ENCODE peak calls at places on chromosomes 3 and 15, in seven cellular contexts. P is HCT116, W is SK-N-SH, C is HepG2, M is H1, O is GM12878, X is K562. R is an unnamed sample.

GRCh38 chr15:48144889-48145288 is 24.1 kb downstream of the SLC24A5 start:
- DNase-seq in P (no peak), W (no peak), C (no peak), M (no peak), O (peak; percentile 16), X (no peak), R (no peak)

GRCh38 chr3:65060904-65061303 is 373.1 kb upstream of the ADAMTS9 start:
- DNase-seq in P (no peak), W (no peak), C (no peak), M (no peak), O (no peak), X (no peak), R (no peak)

GRCh38 chr15:56353119-56353518 is 12.1 kb upstream of the TEX9 start:
- DNase-seq in P (no peak), W (no peak), C (no peak), M (no peak), O (no peak), X (no peak), R (no peak)

GRCh38 chr3:172173316-172174271 is 134.2 kb downstream of the FNDC3B start:
- DNase-seq in P (no peak), W (no peak), C (no peak), M (no peak), O (no peak), X (no peak), R (no peak)

GRCh38 chr3:127390365-127391025 is 102.6 kb upstream of the PRR20G start:
- DNase-seq in P (no peak), W (no peak), C (no peak), M (no peak), O (no peak), X (no peak), R (no peak)

GRCh38 chr15:35481064-35481463 is 64.9 kb downstream of the DPH6 start:
- DNase-seq in P (no peak), W (no peak), C (no peak), M (no peak), O (no peak), X (no peak), R (no peak)

GRCh38 chr3:84974347-84974746 is 15.6 kb downstream of the CADM2 start:
- DNase-seq in P (no peak), W (no peak), C (peak; percentile 15), M (no peak), O (no peak), X (no peak), R (no peak)

GRCh38 chr3:170137971-170138370 is 43.6 kb downstream of the PHC3 start:
- DNase-seq in P (no peak), W (no peak), C (no peak), M (no peak), O (no peak), X (no peak), R (no peak)

GRCh38 chr3:13475871-13476590 is 4.1 kb upstream of the HDAC11 start:
- DNase-seq in P (no peak), W (no peak), C (peak; percentile 90), M (no peak), O (no peak), X (no peak), R (no peak)

GRCh38 chr3:124607163-124607562 is 123.1 kb upstream of the UMPS start:
- DNase-seq in P (no peak), W (no peak), C (peak; percentile 58), M (no peak), O (no peak), X (no peak), R (no peak)

GRCh38 chr3:185397676-185398075 is 34.7 kb downstream of the MAP3K13 start:
- DNase-seq in P (no peak), W (peak; percentile 46), C (no peak), M (no peak), O (no peak), X (no peak), R (no peak)
- TF ChIP-seq JUND in P (no peak), W (no peak), C (no peak), M (no peak), O (no peak), X (no peak), R (no peak)

GRCh38 chr3:112579697-112580096 is 17.9 kb downstream of the SLC35A5 start:
- DNase-seq in P (no peak), W (no peak), C (no peak), M (no peak), O (no peak), X (no peak), R (no peak)
- TF ChIP-seq JUND in P (no peak), W (no peak), C (no peak), M (no peak), O (no peak), X (no peak), R (no peak)

GRCh38 chr3:112546216-112546759 is 15.5 kb downstream of the ATG3 start:
- DNase-seq in P (no peak), W (no peak), C (no peak), M (no peak), O (no peak), X (no peak), R (no peak)
- TF ChIP-seq JUND in P (no peak), W (peak; percentile 53), C (no peak), M (no peak), O (no peak), X (no peak), R (no peak)

GRCh38 chr3:190811775-190812480 is 50.6 kb downstream of the GMNC start:
- DNase-seq in P (peak; percentile 67), W (peak; percentile 27), C (peak; percentile 54), M (peak; percentile 10), O (no peak), X (peak; percentile 23), R (peak; percentile 82)

GRCh38 chr3:190810957-190811356 is 51.5 kb downstream of the GMNC start:
- DNase-seq in P (no peak), W (no peak), C (no peak), M (no peak), O (no peak), X (no peak), R (no peak)

GRCh38 chr3:190807719-190808375 is 54.6 kb downstream of the GMNC start:
- DNase-seq in P (no peak), W (no peak), C (peak; percentile 2), M (no peak), O (no peak), X (no peak), R (peak; percentile 82)

DNA sequence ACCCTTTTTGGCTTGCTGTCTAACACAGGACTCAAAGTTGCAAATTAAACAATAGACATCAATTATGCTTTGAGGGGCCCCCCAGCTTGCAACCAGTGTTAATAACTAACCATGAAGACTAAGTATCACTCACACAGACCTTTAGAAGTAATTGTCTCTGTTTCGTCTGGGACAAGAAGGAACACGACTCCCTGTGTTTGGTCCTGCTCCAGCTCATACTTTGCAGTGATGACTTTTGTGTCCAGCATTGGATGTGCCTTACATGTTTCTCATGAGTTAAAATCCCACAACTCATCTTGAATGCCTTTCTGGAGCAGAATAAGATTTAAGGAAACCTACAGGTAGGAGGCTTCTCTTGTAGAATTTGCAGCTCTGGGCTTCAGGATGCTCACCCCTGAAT is 53.1 kb downstream of the GMNC start:
- DNase-seq in P (no peak), W (no peak), C (no peak), M (no peak), O (no peak), X (no peak), R (no peak)
- TF ChIP-seq JUND in P (no peak), W (no peak), C (no peak), M (no peak), O (no peak), X (no peak), R (no peak)

DNA sequence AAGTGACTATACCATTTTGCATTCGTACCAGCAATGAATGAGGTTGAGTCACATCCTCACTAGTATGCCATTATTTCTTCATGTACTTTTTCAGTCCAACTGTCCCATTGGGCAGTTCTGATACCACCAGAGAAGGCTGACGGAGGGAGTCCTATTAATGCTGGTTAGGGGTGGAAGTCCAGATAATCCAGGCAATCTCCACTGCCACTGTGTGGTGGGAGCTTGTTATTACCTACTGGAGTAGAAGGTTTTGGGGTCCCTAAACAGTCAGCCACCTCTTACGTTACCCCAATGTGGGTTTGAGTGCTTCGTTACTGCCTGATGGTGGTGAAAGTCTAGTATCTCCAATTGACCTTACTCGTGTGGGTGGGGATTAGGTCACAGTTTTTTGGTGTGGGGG is 210.8 kb downstream of the DOCK3 start:
- DNase-seq in P (no peak), W (peak; percentile 4), C (peak; percentile 6), M (no peak), O (no peak), X (peak; percentile 5), R (no peak)
- TF ChIP-seq JUND in P (no peak), W (no peak), C (no peak), M (no peak), O (no peak), X (no peak), R (no peak)

DNA sequence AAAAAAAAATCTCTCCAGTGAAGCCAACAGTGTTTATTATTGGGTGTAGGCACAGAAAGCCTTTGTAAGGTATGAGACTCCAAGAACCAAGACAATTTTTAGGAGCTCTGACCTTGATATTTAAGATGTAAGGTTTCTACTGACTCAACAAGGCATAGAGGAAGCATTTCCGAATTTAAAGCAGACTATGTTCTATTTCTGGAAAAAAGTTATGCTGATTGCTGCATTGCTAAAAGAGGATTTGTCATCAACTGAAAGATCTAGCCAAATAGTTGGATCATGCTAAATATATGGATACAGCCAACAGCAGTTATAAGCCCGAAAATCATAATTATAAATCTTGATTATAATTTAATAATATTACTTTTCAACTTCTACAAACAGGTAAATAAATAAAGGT is 53.3 kb upstream of the MELTF start:
- DNase-seq in P (no peak), W (no peak), C (no peak), M (no peak), O (no peak), X (no peak), R (no peak)
- TF ChIP-seq JUND in P (no peak), W (no peak), C (no peak), M (no peak), O (no peak), X (no peak), R (no peak)

DNA sequence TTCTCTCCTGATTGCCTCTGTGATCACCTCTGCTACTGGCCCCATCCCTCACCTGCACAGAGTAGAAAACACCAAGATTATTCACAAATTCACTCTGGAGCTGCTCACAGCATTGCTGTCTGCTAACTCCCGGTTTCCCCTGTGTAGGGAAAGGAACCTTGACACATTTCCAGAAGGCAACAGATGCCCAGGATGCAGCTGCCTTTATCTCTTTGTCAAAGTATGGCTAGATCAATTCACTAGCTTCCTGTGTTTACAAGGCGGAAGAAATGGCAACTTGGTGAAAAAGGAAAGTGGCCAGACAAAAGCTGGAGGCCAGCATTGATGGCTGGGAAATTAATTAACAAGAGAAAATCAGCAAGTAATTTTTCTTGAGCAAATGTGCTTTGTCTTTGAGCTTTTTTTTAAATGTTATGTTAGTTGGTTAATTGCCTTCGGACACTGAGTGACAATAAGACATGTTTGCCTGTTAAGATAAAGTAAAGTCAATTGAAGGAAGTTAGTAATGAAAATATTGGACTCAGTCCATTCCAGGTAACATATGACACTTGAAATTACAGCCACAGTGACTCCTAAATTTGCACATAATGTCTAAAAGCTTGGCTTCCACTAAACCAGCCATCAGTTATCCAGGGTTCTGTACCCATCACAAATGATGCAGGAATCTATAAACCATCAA is 394.6 kb upstream of the IL12A start:
- DNase-seq in P (no peak), W (peak; percentile 9), C (no peak), M (no peak), O (no peak), X (no peak), R (no peak)
- TF ChIP-seq JUND in P (no peak), W (no peak), C (no peak), M (no peak), O (no peak), X (no peak), R (no peak)